ENCODE peak calls at places on chromosomes 11 and 22, in eight cellular contexts. One of them, this sample, is unnamed.

GRCh38 chr11:16909375-16910035 is 104.7 kb downstream of the PLEKHA7 start:
- DNase-seq in prostate gland: no peak
- DNase-seq in suprapubic skin: no peak
- DNase-seq in tibial nerve: no peak
- DNase-seq in stomach: no peak
- DNase-seq in gastrocnemius medialis: no peak
- DNase-seq in sigmoid colon: no peak
- DNase-seq in uterus: no peak
- DNase-seq in this sample: no peak

GRCh38 chr22:47011131-47011854 is 248.8 kb downstream of the TBC1D22A start:
- DNase-seq in uterus: no peak
- DNase-seq in suprapubic skin: no peak
- DNase-seq in tibial nerve: no peak
- DNase-seq in prostate gland: no peak
- DNase-seq in stomach: no peak
- DNase-seq in gastrocnemius medialis: no peak
- DNase-seq in sigmoid colon: peak; percentile 40
- DNase-seq in this sample: peak; percentile 79

GRCh38 chr22:26417406-26417805 is 11.7 kb upstream of the ASPHD2 start:
- DNase-seq in prostate gland: no peak
- DNase-seq in sigmoid colon: no peak
- DNase-seq in uterus: no peak
- DNase-seq in suprapubic skin: no peak
- DNase-seq in stomach: no peak
- DNase-seq in tibial nerve: no peak
- DNase-seq in gastrocnemius medialis: no peak
- DNase-seq in this sample: no peak

GRCh38 chr11:32580967-32581366 is 2.7 kb upstream of the EIF3M start:
- DNase-seq in suprapubic skin: no peak
- DNase-seq in gastrocnemius medialis: no peak
- DNase-seq in prostate gland: no peak
- DNase-seq in stomach: no peak
- DNase-seq in tibial nerve: no peak
- DNase-seq in uterus: no peak
- DNase-seq in sigmoid colon: no peak
- DNase-seq in this sample: no peak

GRCh38 chr11:116217006-116217405 is 555.8 kb downstream of the BUD13 start:
- DNase-seq in sigmoid colon: no peak
- DNase-seq in prostate gland: peak; percentile 11
- DNase-seq in tibial nerve: peak; percentile 52
- DNase-seq in gastrocnemius medialis: no peak
- DNase-seq in suprapubic skin: no peak
- DNase-seq in uterus: no peak
- DNase-seq in stomach: no peak
- DNase-seq in this sample: no peak

GRCh38 chr11:128367573-128367972 is 219.8 kb downstream of the ETS1 start:
- DNase-seq in gastrocnemius medialis: no peak
- DNase-seq in stomach: no peak
- DNase-seq in prostate gland: no peak
- DNase-seq in tibial nerve: no peak
- DNase-seq in suprapubic skin: no peak
- DNase-seq in sigmoid colon: no peak
- DNase-seq in uterus: no peak
- DNase-seq in this sample: no peak

GRCh38 chr11:38723361-38723760 is 2125.3 kb upstream of the RAG2 start:
- DNase-seq in gastrocnemius medialis: no peak
- DNase-seq in stomach: no peak
- DNase-seq in suprapubic skin: no peak
- DNase-seq in sigmoid colon: no peak
- DNase-seq in prostate gland: no peak
- DNase-seq in uterus: no peak
- DNase-seq in tibial nerve: no peak
- DNase-seq in this sample: no peak

GRCh38 chr11:86449993-86450629 is 75.4 kb downstream of the CCDC81 start:
- DNase-seq in sigmoid colon: no peak
- DNase-seq in uterus: no peak
- DNase-seq in prostate gland: no peak
- DNase-seq in gastrocnemius medialis: no peak
- DNase-seq in stomach: no peak
- DNase-seq in suprapubic skin: no peak
- DNase-seq in tibial nerve: no peak
- DNase-seq in this sample: no peak

GRCh38 chr11:9146477-9146876 is 55.1 kb upstream of the SCUBE2 start:
- DNase-seq in suprapubic skin: no peak
- DNase-seq in tibial nerve: no peak
- DNase-seq in gastrocnemius medialis: no peak
- DNase-seq in prostate gland: no peak
- DNase-seq in uterus: no peak
- DNase-seq in sigmoid colon: no peak
- DNase-seq in stomach: no peak
- DNase-seq in this sample: no peak

GRCh38 chr11:845872-846271 is 3.2 kb downstream of the TSPAN4 start:
- DNase-seq in tibial nerve: no peak
- DNase-seq in uterus: no peak
- DNase-seq in prostate gland: no peak
- DNase-seq in suprapubic skin: no peak
- DNase-seq in sigmoid colon: no peak
- DNase-seq in gastrocnemius medialis: no peak
- DNase-seq in stomach: no peak
- DNase-seq in this sample: no peak
- H3K4me3 ChIP-seq in tibial nerve: no peak overlapping the region
- H3K4me3 ChIP-seq in uterus: no peak overlapping the region
- H3K4me3 ChIP-seq in prostate gland: no peak overlapping the region
- H3K4me3 ChIP-seq in suprapubic skin: peak overlapping the region; percentile 87
- H3K4me3 ChIP-seq in sigmoid colon: no peak overlapping the region
- H3K4me3 ChIP-seq in gastrocnemius medialis: no peak overlapping the region
- H3K4me3 ChIP-seq in stomach: no peak overlapping the region
- H3K4me3 ChIP-seq in this sample: no peak overlapping the region

DNA sequence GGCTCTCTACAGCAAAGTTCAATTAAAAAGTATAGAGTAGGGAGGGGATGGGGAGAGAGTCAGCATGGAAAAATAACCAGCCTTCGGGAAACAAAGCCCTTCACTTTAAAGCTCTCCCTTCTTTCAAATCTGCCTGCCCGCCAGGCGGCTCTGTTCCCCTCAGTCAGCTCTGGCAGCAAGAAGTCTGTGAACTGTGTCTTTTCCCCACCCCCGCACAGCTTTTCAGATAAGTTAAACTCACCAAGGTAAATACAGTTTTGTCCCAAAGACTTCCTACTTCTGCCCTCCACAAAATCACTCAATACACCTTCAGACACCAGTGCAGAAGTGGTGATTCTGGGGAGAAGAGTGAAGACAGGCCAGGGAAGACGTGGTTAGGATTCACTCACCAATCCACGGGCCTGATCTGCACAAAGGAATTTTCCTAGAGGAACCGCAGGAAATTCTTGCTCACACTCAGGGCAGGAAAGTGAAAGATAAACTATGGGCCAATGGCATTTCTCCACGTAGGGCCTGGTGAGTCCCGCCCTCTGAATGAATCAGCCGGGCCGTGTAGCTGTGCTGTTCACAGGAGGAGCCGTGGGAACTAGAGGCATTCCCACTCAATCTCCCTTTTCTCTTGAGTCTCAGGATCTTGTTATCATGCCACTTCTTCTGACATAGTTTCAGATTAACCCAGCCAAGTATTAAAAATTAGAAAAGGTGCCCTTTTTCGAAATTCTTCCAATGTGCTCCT is at the start of gene TRIM5:
- DNase-seq in uterus: peak; percentile 93
- DNase-seq in prostate gland: peak; percentile 93
- DNase-seq in sigmoid colon: peak; percentile 95
- DNase-seq in suprapubic skin: peak; percentile 93
- DNase-seq in stomach: peak; percentile 89
- DNase-seq in gastrocnemius medialis: peak; percentile 74
- DNase-seq in tibial nerve: peak; percentile 92
- DNase-seq in this sample: peak; percentile 92
- TF ChIP-seq POLR2A in uterus: peak; percentile 90
- TF ChIP-seq POLR2A in prostate gland: peak; percentile 53
- TF ChIP-seq POLR2A in sigmoid colon: no peak
- TF ChIP-seq POLR2A in suprapubic skin: no peak
- TF ChIP-seq POLR2A in stomach: no peak
- TF ChIP-seq POLR2A in gastrocnemius medialis: peak; percentile 67
- TF ChIP-seq POLR2A in tibial nerve: peak; percentile 59
- TF ChIP-seq POLR2A in this sample: no peak

DNA sequence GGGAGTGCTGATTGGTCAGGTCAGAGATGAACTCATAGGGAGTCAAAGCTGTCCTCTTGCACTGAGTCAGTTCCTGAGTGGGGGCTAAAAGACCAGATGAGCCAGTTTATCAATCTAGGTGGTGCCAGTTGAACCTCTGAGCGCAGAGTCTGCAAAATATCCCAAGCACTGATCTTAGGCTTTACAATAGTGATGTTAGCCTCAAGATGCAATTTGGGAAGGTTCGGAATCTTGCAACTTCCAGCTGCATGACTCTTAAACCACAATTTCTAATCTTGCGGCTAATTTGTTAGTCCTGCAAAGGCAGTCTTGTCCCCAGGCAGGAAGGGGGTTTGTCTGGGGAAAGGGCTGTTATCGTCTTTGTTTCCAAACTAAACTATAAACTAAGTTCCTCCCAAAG is 92.3 kb upstream of the PARVA start:
- DNase-seq in stomach: no peak
- DNase-seq in suprapubic skin: no peak
- DNase-seq in tibial nerve: peak; percentile 4
- DNase-seq in gastrocnemius medialis: no peak
- DNase-seq in prostate gland: no peak
- DNase-seq in sigmoid colon: no peak
- DNase-seq in uterus: no peak
- DNase-seq in this sample: peak; percentile 8
- H3K4me3 ChIP-seq in stomach: no peak overlapping the region
- H3K4me3 ChIP-seq in suprapubic skin: no peak overlapping the region
- H3K4me3 ChIP-seq in tibial nerve: no peak overlapping the region
- H3K4me3 ChIP-seq in gastrocnemius medialis: no peak overlapping the region
- H3K4me3 ChIP-seq in prostate gland: no peak overlapping the region
- H3K4me3 ChIP-seq in sigmoid colon: no peak overlapping the region
- H3K4me3 ChIP-seq in uterus: no peak overlapping the region
- H3K4me3 ChIP-seq in this sample: no peak overlapping the region

GRCh38 chr11:124113890-124114289 is 1.4 kb upstream of the VWA5A start:
- DNase-seq in uterus: no peak
- DNase-seq in sigmoid colon: no peak
- DNase-seq in stomach: no peak
- DNase-seq in gastrocnemius medialis: no peak
- DNase-seq in tibial nerve: no peak
- DNase-seq in suprapubic skin: no peak
- DNase-seq in prostate gland: no peak
- DNase-seq in this sample: no peak
- TF ChIP-seq POLR2A in uterus: no peak
- TF ChIP-seq POLR2A in sigmoid colon: no peak
- TF ChIP-seq POLR2A in stomach: no peak
- TF ChIP-seq POLR2A in gastrocnemius medialis: no peak
- TF ChIP-seq POLR2A in tibial nerve: no peak
- TF ChIP-seq POLR2A in suprapubic skin: no peak
- TF ChIP-seq POLR2A in prostate gland: no peak
- TF ChIP-seq POLR2A in this sample: no peak

GRCh38 chr11:125072210-125072960 is 9.3 kb downstream of the SLC37A2 start:
- DNase-seq in sigmoid colon: peak; percentile 71
- DNase-seq in tibial nerve: peak; percentile 24
- DNase-seq in suprapubic skin: no peak
- DNase-seq in gastrocnemius medialis: peak; percentile 27
- DNase-seq in uterus: no peak
- DNase-seq in prostate gland: no peak
- DNase-seq in stomach: no peak
- DNase-seq in this sample: no peak
- H3K4me3 ChIP-seq in sigmoid colon: no peak overlapping the region
- H3K4me3 ChIP-seq in tibial nerve: no peak overlapping the region
- H3K4me3 ChIP-seq in suprapubic skin: no peak overlapping the region
- H3K4me3 ChIP-seq in gastrocnemius medialis: no peak overlapping the region
- H3K4me3 ChIP-seq in uterus: no peak overlapping the region
- H3K4me3 ChIP-seq in prostate gland: no peak overlapping the region
- H3K4me3 ChIP-seq in stomach: no peak overlapping the region
- H3K4me3 ChIP-seq in this sample: no peak overlapping the region

DNA sequence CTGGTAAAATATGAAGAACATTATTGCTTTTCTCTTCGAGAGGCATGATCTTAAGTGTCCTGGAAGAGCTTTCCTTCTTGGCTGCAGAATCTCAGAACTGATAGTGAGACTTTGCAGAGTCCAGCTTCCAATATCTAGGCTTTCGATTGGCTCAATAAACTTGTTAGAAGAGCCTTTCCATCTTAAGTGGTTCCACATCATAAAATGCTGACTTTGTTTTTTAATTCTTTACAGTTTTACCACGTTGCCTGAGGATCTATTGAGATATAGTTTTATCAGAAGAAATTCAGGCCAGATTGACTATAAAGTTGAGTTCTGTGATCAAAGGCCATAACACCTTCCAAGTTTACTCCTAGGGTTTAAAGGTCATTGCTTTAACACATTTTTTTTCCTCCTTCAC is 15.6 kb upstream of the DNAJB7 start:
- DNase-seq in uterus: no peak
- DNase-seq in sigmoid colon: no peak
- DNase-seq in tibial nerve: no peak
- DNase-seq in suprapubic skin: no peak
- DNase-seq in gastrocnemius medialis: no peak
- DNase-seq in stomach: no peak
- DNase-seq in prostate gland: no peak
- DNase-seq in this sample: no peak
- TF ChIP-seq POLR2A in uterus: no peak
- TF ChIP-seq POLR2A in sigmoid colon: no peak
- TF ChIP-seq POLR2A in tibial nerve: no peak
- TF ChIP-seq POLR2A in suprapubic skin: no peak
- TF ChIP-seq POLR2A in gastrocnemius medialis: no peak
- TF ChIP-seq POLR2A in stomach: no peak
- TF ChIP-seq POLR2A in prostate gland: no peak
- TF ChIP-seq POLR2A in this sample: no peak

GRCh38 chr11:108807262-108807661 is 142.4 kb downstream of the DDX10 start:
- DNase-seq in sigmoid colon: no peak
- DNase-seq in tibial nerve: no peak
- DNase-seq in suprapubic skin: no peak
- DNase-seq in uterus: no peak
- DNase-seq in gastrocnemius medialis: no peak
- DNase-seq in prostate gland: no peak
- DNase-seq in stomach: no peak
- DNase-seq in this sample: no peak
- H3K4me3 ChIP-seq in sigmoid colon: no peak overlapping the region
- H3K4me3 ChIP-seq in tibial nerve: no peak overlapping the region
- H3K4me3 ChIP-seq in suprapubic skin: no peak overlapping the region
- H3K4me3 ChIP-seq in uterus: no peak overlapping the region
- H3K4me3 ChIP-seq in gastrocnemius medialis: no peak overlapping the region
- H3K4me3 ChIP-seq in prostate gland: no peak overlapping the region
- H3K4me3 ChIP-seq in stomach: no peak overlapping the region
- H3K4me3 ChIP-seq in this sample: no peak overlapping the region

GRCh38 chr11:124114942-124115781 is at the start of gene VWA5A:
- DNase-seq in prostate gland: peak; percentile 87
- DNase-seq in gastrocnemius medialis: peak; percentile 34
- DNase-seq in stomach: peak; percentile 89
- DNase-seq in suprapubic skin: peak; percentile 83
- DNase-seq in tibial nerve: peak; percentile 78
- DNase-seq in sigmoid colon: peak; percentile 86
- DNase-seq in uterus: peak; percentile 77
- DNase-seq in this sample: peak; percentile 94
- TF ChIP-seq POLR2A in prostate gland: peak; percentile 82
- TF ChIP-seq POLR2A in gastrocnemius medialis: peak; percentile 48
- TF ChIP-seq POLR2A in stomach: peak; percentile 34
- TF ChIP-seq POLR2A in suprapubic skin: no peak
- TF ChIP-seq POLR2A in tibial nerve: peak; percentile 60
- TF ChIP-seq POLR2A in sigmoid colon: peak; percentile 17
- TF ChIP-seq POLR2A in uterus: no peak
- TF ChIP-seq POLR2A in this sample: no peak

DNA sequence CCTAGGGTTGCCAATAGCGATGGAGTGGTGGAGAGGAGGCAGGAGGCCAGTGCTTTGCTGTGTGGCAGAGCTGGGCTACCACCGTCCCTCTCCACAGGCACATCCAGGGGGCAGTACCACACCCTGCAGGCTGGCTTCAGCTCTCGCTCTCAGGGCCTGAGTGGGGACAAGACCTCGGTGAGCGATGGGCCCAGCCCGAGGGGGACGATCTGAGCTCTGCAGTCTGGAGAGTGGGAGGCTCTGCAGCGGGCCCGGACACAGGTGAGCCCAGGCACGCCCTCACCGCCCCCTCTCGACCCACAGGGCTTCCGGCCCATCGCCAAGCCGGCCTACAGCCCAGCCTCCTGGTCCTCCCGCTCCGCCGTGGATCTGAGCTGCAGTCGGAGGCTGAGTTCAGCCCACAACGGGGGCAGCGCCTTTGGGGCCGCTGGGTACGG is 2.5 kb downstream of the PKP3 start:
- DNase-seq in tibial nerve: no peak
- DNase-seq in gastrocnemius medialis: no peak
- DNase-seq in stomach: no peak
- DNase-seq in prostate gland: no peak
- DNase-seq in suprapubic skin: no peak
- DNase-seq in sigmoid colon: no peak
- DNase-seq in uterus: no peak
- DNase-seq in this sample: no peak
- H3K4me3 ChIP-seq in tibial nerve: peak overlapping the region; percentile 22
- H3K4me3 ChIP-seq in gastrocnemius medialis: peak overlapping the region; percentile 40
- H3K4me3 ChIP-seq in stomach: peak overlapping the region; percentile 40
- H3K4me3 ChIP-seq in prostate gland: peak overlapping the region; percentile 19
- H3K4me3 ChIP-seq in suprapubic skin: peak overlapping the region; percentile 39
- H3K4me3 ChIP-seq in sigmoid colon: peak overlapping the region; percentile 5
- H3K4me3 ChIP-seq in uterus: peak overlapping the region; percentile 29
- H3K4me3 ChIP-seq in this sample: no peak overlapping the region

This sample was measured in lower leg skin.